ENCODE peak calls at places on chromosome 18, in seven cellular contexts. One of them, this sample, is unnamed. For H3K27me3, the result is how much of the 10 kb centered on the place peaks cover.

GRCh38 chr18:21109936-21110666 is 1.5 kb downstream of the ROCK1 start:
- DNase-seq in CD8-positive, alpha-beta memory T cell: no peak
- DNase-seq in heart right ventricle: no peak
- DNase-seq in GM23338: no peak
- DNase-seq in uterus: no peak
- DNase-seq in esophagus muscularis mucosa: no peak
- DNase-seq in Karpas-422: peak
- DNase-seq in this sample: no peak

GRCh38 chr18:12041561-12041960 is 52.1 kb upstream of the ANKRD62 start:
- DNase-seq in CD8-positive, alpha-beta memory T cell: no peak
- DNase-seq in heart right ventricle: no peak
- DNase-seq in GM23338: no peak
- DNase-seq in uterus: no peak
- DNase-seq in esophagus muscularis mucosa: no peak
- DNase-seq in Karpas-422: no peak
- DNase-seq in this sample: no peak

GRCh38 chr18:3593381-3593903 is 143.5 kb downstream of the TGIF1 start:
- DNase-seq in CD8-positive, alpha-beta memory T cell: no peak
- DNase-seq in heart right ventricle: no peak
- DNase-seq in GM23338: peak
- DNase-seq in uterus: no peak
- DNase-seq in esophagus muscularis mucosa: no peak
- DNase-seq in Karpas-422: no peak
- DNase-seq in this sample: no peak

GRCh38 chr18:33761363-33761762 is 183.3 kb downstream of the ASXL3 start:
- DNase-seq in CD8-positive, alpha-beta memory T cell: no peak
- DNase-seq in heart right ventricle: peak
- DNase-seq in GM23338: no peak
- DNase-seq in uterus: no peak
- DNase-seq in esophagus muscularis mucosa: no peak
- DNase-seq in Karpas-422: peak
- DNase-seq in this sample: no peak

GRCh38 chr18:47260138-47260923 is 8.9 kb upstream of the SKOR2 start:
- DNase-seq in CD8-positive, alpha-beta memory T cell: no peak
- DNase-seq in heart right ventricle: peak
- DNase-seq in GM23338: peak
- DNase-seq in uterus: no peak
- DNase-seq in esophagus muscularis mucosa: no peak
- DNase-seq in Karpas-422: no peak
- DNase-seq in this sample: no peak

GRCh38 chr18:3596324-3597158 is 146.6 kb downstream of the TGIF1 start:
- DNase-seq in CD8-positive, alpha-beta memory T cell: peak
- DNase-seq in heart right ventricle: peak
- DNase-seq in GM23338: no peak
- DNase-seq in uterus: peak
- DNase-seq in esophagus muscularis mucosa: no peak
- DNase-seq in Karpas-422: peak
- DNase-seq in this sample: peak

GRCh38 chr18:33873127-33873526 is 295.1 kb downstream of the ASXL3 start:
- DNase-seq in CD8-positive, alpha-beta memory T cell: no peak
- DNase-seq in heart right ventricle: no peak
- DNase-seq in GM23338: no peak
- DNase-seq in uterus: no peak
- DNase-seq in esophagus muscularis mucosa: no peak
- DNase-seq in Karpas-422: peak
- DNase-seq in this sample: no peak

GRCh38 chr18:29225351-29225750 is 1048.4 kb upstream of the CDH2 start:
- DNase-seq in CD8-positive, alpha-beta memory T cell: no peak
- DNase-seq in heart right ventricle: no peak
- DNase-seq in GM23338: no peak
- DNase-seq in uterus: no peak
- DNase-seq in esophagus muscularis mucosa: no peak
- DNase-seq in Karpas-422: no peak
- DNase-seq in this sample: no peak

GRCh38 chr18:12837747-12838146 is 46.3 kb downstream of the PTPN2 start:
- DNase-seq in CD8-positive, alpha-beta memory T cell: no peak
- DNase-seq in heart right ventricle: no peak
- DNase-seq in GM23338: no peak
- DNase-seq in uterus: no peak
- DNase-seq in esophagus muscularis mucosa: no peak
- DNase-seq in Karpas-422: no peak
- DNase-seq in this sample: no peak

GRCh38 chr18:77197073-77197472 is 52.6 kb upstream of the GALR1 start:
- DNase-seq in CD8-positive, alpha-beta memory T cell: no peak
- DNase-seq in heart right ventricle: no peak
- DNase-seq in GM23338: peak
- DNase-seq in uterus: no peak
- DNase-seq in esophagus muscularis mucosa: no peak
- DNase-seq in Karpas-422: peak
- DNase-seq in this sample: no peak

GRCh38 chr18:30618567-30618966 is 424.0 kb downstream of the DSC3 start:
- DNase-seq in CD8-positive, alpha-beta memory T cell: no peak
- DNase-seq in heart right ventricle: no peak
- DNase-seq in GM23338: no peak
- DNase-seq in uterus: no peak
- DNase-seq in esophagus muscularis mucosa: no peak
- DNase-seq in Karpas-422: no peak
- DNase-seq in this sample: no peak

GRCh38 chr18:67068608-67069007 is 447.9 kb downstream of the DSEL start:
- DNase-seq in CD8-positive, alpha-beta memory T cell: no peak
- DNase-seq in heart right ventricle: no peak
- DNase-seq in GM23338: no peak
- DNase-seq in uterus: no peak
- DNase-seq in esophagus muscularis mucosa: no peak
- DNase-seq in Karpas-422: no peak
- DNase-seq in this sample: no peak

GRCh38 chr18:12990977-12991838 is at the start of gene CEP192:
- DNase-seq in CD8-positive, alpha-beta memory T cell: peak
- DNase-seq in heart right ventricle: peak
- DNase-seq in GM23338: peak
- DNase-seq in uterus: peak
- DNase-seq in esophagus muscularis mucosa: peak
- DNase-seq in Karpas-422: peak
- DNase-seq in this sample: peak

GRCh38 chr18:70292628-70293027 is 3.8 kb downstream of the SOCS6 start:
- DNase-seq in CD8-positive, alpha-beta memory T cell: no peak
- DNase-seq in heart right ventricle: no peak
- DNase-seq in GM23338: no peak
- DNase-seq in uterus: no peak
- DNase-seq in esophagus muscularis mucosa: no peak
- DNase-seq in Karpas-422: no peak
- DNase-seq in this sample: no peak

GRCh38 chr18:37309059-37309458 is 256.5 kb downstream of the CELF4 start:
- DNase-seq in CD8-positive, alpha-beta memory T cell: no peak
- DNase-seq in heart right ventricle: no peak
- DNase-seq in GM23338: no peak
- DNase-seq in uterus: no peak
- DNase-seq in esophagus muscularis mucosa: no peak
- DNase-seq in Karpas-422: no peak
- DNase-seq in this sample: no peak

GRCh38 chr18:9365406-9365805 is 30.8 kb downstream of the TWSG1 start:
- DNase-seq in CD8-positive, alpha-beta memory T cell: no peak
- DNase-seq in heart right ventricle: no peak
- DNase-seq in GM23338: no peak
- DNase-seq in uterus: no peak
- DNase-seq in esophagus muscularis mucosa: no peak
- DNase-seq in Karpas-422: no peak
- DNase-seq in this sample: no peak

GRCh38 chr18:47898696-47899095 is 31.8 kb downstream of the SMAD2 start:
- DNase-seq in CD8-positive, alpha-beta memory T cell: no peak
- DNase-seq in heart right ventricle: no peak
- DNase-seq in GM23338: peak
- DNase-seq in uterus: no peak
- DNase-seq in esophagus muscularis mucosa: no peak
- DNase-seq in Karpas-422: no peak
- DNase-seq in this sample: no peak

GRCh38 chr18:23671564-23671963 is 8.9 kb upstream of the ANKRD29 start:
- DNase-seq in CD8-positive, alpha-beta memory T cell: no peak
- DNase-seq in heart right ventricle: no peak
- DNase-seq in GM23338: no peak
- DNase-seq in uterus: no peak
- DNase-seq in esophagus muscularis mucosa: no peak
- DNase-seq in Karpas-422: no peak
- DNase-seq in this sample: no peak

GRCh38 chr18:9403795-9404564 is 69.4 kb downstream of the TWSG1 start:
- DNase-seq in CD8-positive, alpha-beta memory T cell: no peak
- DNase-seq in heart right ventricle: no peak
- DNase-seq in GM23338: peak
- DNase-seq in uterus: no peak
- DNase-seq in esophagus muscularis mucosa: no peak
- DNase-seq in Karpas-422: peak
- DNase-seq in this sample: peak

GRCh38 chr18:61333271-61333745 is at the start of gene CDH20:
- DNase-seq in CD8-positive, alpha-beta memory T cell: no peak
- DNase-seq in heart right ventricle: no peak
- DNase-seq in GM23338: peak
- DNase-seq in uterus: no peak
- DNase-seq in esophagus muscularis mucosa: no peak
- DNase-seq in Karpas-422: no peak
- DNase-seq in this sample: peak
- H3K4me3 ChIP-seq in CD8-positive, alpha-beta memory T cell: no peak
- H3K4me3 ChIP-seq in heart right ventricle: peak
- H3K4me3 ChIP-seq in GM23338: peak
- H3K4me3 ChIP-seq in uterus: no peak
- H3K4me3 ChIP-seq in esophagus muscularis mucosa: peak
- H3K4me3 ChIP-seq in Karpas-422: no peak
- H3K4me3 ChIP-seq in this sample: peak

GRCh38 chr18:25503567-25504081 is 151.7 kb upstream of the ZNF521 start:
- DNase-seq in CD8-positive, alpha-beta memory T cell: no peak
- DNase-seq in heart right ventricle: peak
- DNase-seq in GM23338: peak
- DNase-seq in uterus: peak
- DNase-seq in esophagus muscularis mucosa: no peak
- DNase-seq in Karpas-422: no peak
- DNase-seq in this sample: peak
- H3K27me3 ChIP-seq in CD8-positive, alpha-beta memory T cell: under half
- H3K27me3 ChIP-seq in heart right ventricle: under half
- H3K27me3 ChIP-seq in GM23338: under half
- H3K27me3 ChIP-seq in uterus: under half
- H3K27me3 ChIP-seq in esophagus muscularis mucosa: under half
- H3K27me3 ChIP-seq in Karpas-422: under half
- H3K27me3 ChIP-seq in this sample: under half

GRCh38 chr18:46224181-46224775 is 120.1 kb downstream of the HAUS1 start:
- DNase-seq in CD8-positive, alpha-beta memory T cell: no peak
- DNase-seq in heart right ventricle: no peak
- DNase-seq in GM23338: no peak
- DNase-seq in uterus: no peak
- DNase-seq in esophagus muscularis mucosa: no peak
- DNase-seq in Karpas-422: no peak
- DNase-seq in this sample: no peak

GRCh38 chr18:46220116-46220515 is 115.9 kb downstream of the HAUS1 start:
- DNase-seq in CD8-positive, alpha-beta memory T cell: no peak
- DNase-seq in heart right ventricle: no peak
- DNase-seq in GM23338: no peak
- DNase-seq in uterus: no peak
- DNase-seq in esophagus muscularis mucosa: no peak
- DNase-seq in Karpas-422: no peak
- DNase-seq in this sample: no peak

GRCh38 chr18:46226461-46226860 is 122.3 kb downstream of the HAUS1 start:
- DNase-seq in CD8-positive, alpha-beta memory T cell: no peak
- DNase-seq in heart right ventricle: no peak
- DNase-seq in GM23338: no peak
- DNase-seq in uterus: no peak
- DNase-seq in esophagus muscularis mucosa: no peak
- DNase-seq in Karpas-422: no peak
- DNase-seq in this sample: no peak

GRCh38 chr18:46222710-46223360 is 118.7 kb downstream of the HAUS1 start:
- DNase-seq in CD8-positive, alpha-beta memory T cell: no peak
- DNase-seq in heart right ventricle: no peak
- DNase-seq in GM23338: no peak
- DNase-seq in uterus: no peak
- DNase-seq in esophagus muscularis mucosa: no peak
- DNase-seq in Karpas-422: no peak
- DNase-seq in this sample: no peak

DNA sequence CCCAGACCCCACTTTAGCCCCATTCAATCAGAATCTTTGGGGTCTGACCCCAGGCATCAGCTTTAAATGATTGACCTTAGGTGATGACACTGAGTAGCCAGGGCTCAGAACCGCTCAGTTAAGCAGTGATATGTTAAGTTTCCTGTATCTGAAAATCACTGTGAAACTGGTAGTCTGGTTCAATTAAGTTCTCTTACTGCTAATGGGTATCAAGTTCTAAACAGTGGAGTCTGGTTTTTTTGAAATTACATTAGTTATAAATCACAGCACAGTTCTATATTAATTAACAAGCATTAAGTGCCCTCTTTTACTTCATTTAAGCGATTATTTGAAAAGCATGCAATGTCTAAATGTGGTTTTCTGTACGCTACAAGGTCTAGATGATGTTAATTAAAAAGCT is 117.9 kb downstream of the HAUS1 start:
- DNase-seq in CD8-positive, alpha-beta memory T cell: no peak
- DNase-seq in heart right ventricle: no peak
- DNase-seq in GM23338: no peak
- DNase-seq in uterus: no peak
- DNase-seq in esophagus muscularis mucosa: no peak
- DNase-seq in Karpas-422: no peak
- DNase-seq in this sample: no peak
- H3K27ac ChIP-seq in CD8-positive, alpha-beta memory T cell: no peak
- H3K27ac ChIP-seq in heart right ventricle: no peak
- H3K27ac ChIP-seq in GM23338: no peak
- H3K27ac ChIP-seq in uterus: no peak
- H3K27ac ChIP-seq in esophagus muscularis mucosa: no peak
- H3K27ac ChIP-seq in Karpas-422: no peak
- H3K27ac ChIP-seq in this sample: no peak

GRCh38 chr18:40868110-40868858 is 1086.8 kb upstream of the PIK3C3 start:
- DNase-seq in CD8-positive, alpha-beta memory T cell: no peak
- DNase-seq in heart right ventricle: no peak
- DNase-seq in GM23338: no peak
- DNase-seq in uterus: no peak
- DNase-seq in esophagus muscularis mucosa: no peak
- DNase-seq in Karpas-422: no peak
- DNase-seq in this sample: no peak

GRCh38 chr18:40864846-40865245 is 1090.2 kb upstream of the PIK3C3 start:
- DNase-seq in CD8-positive, alpha-beta memory T cell: no peak
- DNase-seq in heart right ventricle: no peak
- DNase-seq in GM23338: no peak
- DNase-seq in uterus: no peak
- DNase-seq in esophagus muscularis mucosa: no peak
- DNase-seq in Karpas-422: no peak
- DNase-seq in this sample: no peak

GRCh38 chr18:40866013-40866644 is 1088.9 kb upstream of the PIK3C3 start:
- DNase-seq in CD8-positive, alpha-beta memory T cell: no peak
- DNase-seq in heart right ventricle: no peak
- DNase-seq in GM23338: no peak
- DNase-seq in uterus: no peak
- DNase-seq in esophagus muscularis mucosa: no peak
- DNase-seq in Karpas-422: peak
- DNase-seq in this sample: no peak

GRCh38 chr18:40863801-40864200 is 1091.2 kb upstream of the PIK3C3 start:
- DNase-seq in CD8-positive, alpha-beta memory T cell: no peak
- DNase-seq in heart right ventricle: no peak
- DNase-seq in GM23338: no peak
- DNase-seq in uterus: no peak
- DNase-seq in esophagus muscularis mucosa: no peak
- DNase-seq in Karpas-422: no peak
- DNase-seq in this sample: no peak

DNA sequence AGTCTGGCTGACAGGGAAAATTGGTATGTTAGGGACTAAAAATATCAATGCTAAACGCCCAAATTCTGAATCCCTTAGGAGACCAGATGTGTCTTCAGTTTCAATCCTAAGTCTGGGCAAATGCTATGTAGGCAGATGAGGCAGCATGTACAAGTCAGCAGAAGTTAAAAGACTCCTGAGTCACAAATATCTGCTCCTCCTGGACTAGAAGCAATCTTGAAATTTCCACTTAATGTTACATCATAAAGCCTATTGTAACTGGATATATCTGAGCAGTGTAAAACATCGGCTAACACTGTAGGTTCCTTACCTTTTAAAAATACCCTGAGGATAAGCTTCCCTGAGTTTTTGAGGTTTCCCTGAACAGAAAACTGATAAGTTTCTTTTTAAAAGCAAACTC is 1087.6 kb upstream of the PIK3C3 start:
- DNase-seq in CD8-positive, alpha-beta memory T cell: no peak
- DNase-seq in heart right ventricle: no peak
- DNase-seq in GM23338: no peak
- DNase-seq in uterus: no peak
- DNase-seq in esophagus muscularis mucosa: no peak
- DNase-seq in Karpas-422: no peak
- DNase-seq in this sample: no peak
- H3K4me3 ChIP-seq in CD8-positive, alpha-beta memory T cell: no peak
- H3K4me3 ChIP-seq in heart right ventricle: no peak
- H3K4me3 ChIP-seq in GM23338: no peak
- H3K4me3 ChIP-seq in uterus: no peak
- H3K4me3 ChIP-seq in esophagus muscularis mucosa: no peak
- H3K4me3 ChIP-seq in Karpas-422: no peak
- H3K4me3 ChIP-seq in this sample: no peak